ENCODE peak calls at places on chromosomes 2 and 18, in five cellular contexts. One of them, this sample, is unnamed.

GRCh38 chr18:23067236-23067635 is 68.0 kb upstream of the CABLES1 start:
- DNase-seq in HepG2: peak; percentile 12
- DNase-seq in K562: no peak
- DNase-seq in GM12878: no peak
- DNase-seq in SK-N-SH: no peak
- DNase-seq in this sample: no peak

GRCh38 chr2:73984203-73984921 is at the start of gene TET3:
- DNase-seq in HepG2: no peak
- DNase-seq in K562: peak; percentile 86
- DNase-seq in GM12878: no peak
- DNase-seq in SK-N-SH: peak; percentile 91
- DNase-seq in this sample: peak; percentile 53

GRCh38 chr2:12287220-12287751 is 429.4 kb upstream of the TRIB2 start:
- DNase-seq in HepG2: no peak
- DNase-seq in K562: no peak
- DNase-seq in GM12878: no peak
- DNase-seq in SK-N-SH: no peak
- DNase-seq in this sample: no peak

GRCh38 chr2:97267411-97268074 is 154.6 kb downstream of the ANKRD36 start:
- DNase-seq in HepG2: peak; percentile 1
- DNase-seq in K562: no peak
- DNase-seq in GM12878: no peak
- DNase-seq in SK-N-SH: no peak
- DNase-seq in this sample: no peak

GRCh38 chr2:8229546-8229986 is 452.3 kb upstream of the ID2 start:
- DNase-seq in HepG2: peak; percentile 28
- DNase-seq in K562: peak; percentile 46
- DNase-seq in GM12878: no peak
- DNase-seq in SK-N-SH: no peak
- DNase-seq in this sample: no peak

GRCh38 chr2:21643180-21643579 is 519.4 kb downstream of the TDRD15 start:
- DNase-seq in HepG2: no peak
- DNase-seq in K562: no peak
- DNase-seq in GM12878: no peak
- DNase-seq in SK-N-SH: no peak
- DNase-seq in this sample: no peak

GRCh38 chr2:176099159-176099736 is 347 bp upstream of the HOXD12 start:
- DNase-seq in HepG2: no peak
- DNase-seq in K562: no peak
- DNase-seq in GM12878: no peak
- DNase-seq in SK-N-SH: no peak
- DNase-seq in this sample: no peak

GRCh38 chr18:49859006-49859359 is 45.6 kb upstream of the ACAA2 start:
- DNase-seq in HepG2: no peak
- DNase-seq in K562: no peak
- DNase-seq in GM12878: no peak
- DNase-seq in SK-N-SH: no peak
- DNase-seq in this sample: no peak

GRCh38 chr18:61738488-61738887 is 154.3 kb downstream of the RNF152 start:
- DNase-seq in HepG2: no peak
- DNase-seq in K562: no peak
- DNase-seq in GM12878: no peak
- DNase-seq in SK-N-SH: no peak
- DNase-seq in this sample: no peak

GRCh38 chr2:65045651-65046050 is 10.6 kb upstream of the CEP68 start:
- DNase-seq in HepG2: no peak
- DNase-seq in K562: no peak
- DNase-seq in GM12878: no peak
- DNase-seq in SK-N-SH: no peak
- DNase-seq in this sample: no peak

GRCh38 chr18:35618703-35619102 is 37.2 kb downstream of the GALNT1 start:
- DNase-seq in HepG2: no peak
- DNase-seq in K562: no peak
- DNase-seq in GM12878: no peak
- DNase-seq in SK-N-SH: no peak
- DNase-seq in this sample: no peak

GRCh38 chr2:226890286-226890685 is 54.4 kb downstream of the RHBDD1 start:
- DNase-seq in HepG2: no peak
- DNase-seq in K562: no peak
- DNase-seq in GM12878: no peak
- DNase-seq in SK-N-SH: no peak
- DNase-seq in this sample: no peak

GRCh38 chr2:238237441-238237840 is 2.4 kb downstream of the HES6 start:
- DNase-seq in HepG2: no peak
- DNase-seq in K562: no peak
- DNase-seq in GM12878: no peak
- DNase-seq in SK-N-SH: no peak
- DNase-seq in this sample: no peak

GRCh38 chr2:136060401-136060940 is 57.5 kb downstream of the CXCR4 start:
- DNase-seq in HepG2: no peak
- DNase-seq in K562: no peak
- DNase-seq in GM12878: no peak
- DNase-seq in SK-N-SH: no peak
- DNase-seq in this sample: no peak

GRCh38 chr18:13608791-13609552 is 117.4 kb downstream of the FAM210A start:
- DNase-seq in HepG2: no peak
- DNase-seq in K562: no peak
- DNase-seq in GM12878: no peak
- DNase-seq in SK-N-SH: no peak
- DNase-seq in this sample: no peak

GRCh38 chr18:25228410-25228809 is 123.6 kb downstream of the ZNF521 start:
- DNase-seq in HepG2: no peak
- DNase-seq in K562: no peak
- DNase-seq in GM12878: no peak
- DNase-seq in SK-N-SH: no peak
- DNase-seq in this sample: no peak

GRCh38 chr2:197170137-197170682 is 140.4 kb downstream of the ANKRD44 start:
- DNase-seq in HepG2: no peak
- DNase-seq in K562: no peak
- DNase-seq in GM12878: no peak
- DNase-seq in SK-N-SH: no peak
- DNase-seq in this sample: no peak

GRCh38 chr2:226609361-226609760 is 190.3 kb downstream of the IRS1 start:
- DNase-seq in HepG2: no peak
- DNase-seq in K562: no peak
- DNase-seq in GM12878: no peak
- DNase-seq in SK-N-SH: no peak
- DNase-seq in this sample: no peak

GRCh38 chr2:47065343-47065742 is 89.8 kb downstream of the STPG4 start:
- DNase-seq in HepG2: no peak
- DNase-seq in K562: no peak
- DNase-seq in GM12878: no peak
- DNase-seq in SK-N-SH: no peak
- DNase-seq in this sample: no peak

GRCh38 chr18:59712311-59712710 is 15.1 kb upstream of the CCBE1 start:
- DNase-seq in HepG2: no peak
- DNase-seq in K562: no peak
- DNase-seq in GM12878: no peak
- DNase-seq in SK-N-SH: no peak
- DNase-seq in this sample: no peak

GRCh38 chr2:18971628-18972027 is 382.3 kb upstream of the NT5C1B start:
- DNase-seq in HepG2: no peak
- DNase-seq in K562: no peak
- DNase-seq in GM12878: no peak
- DNase-seq in SK-N-SH: no peak
- DNase-seq in this sample: no peak

GRCh38 chr2:39243469-39244123 is at the start of gene CDKL4:
- DNase-seq in HepG2: no peak
- DNase-seq in K562: no peak
- DNase-seq in GM12878: no peak
- DNase-seq in SK-N-SH: peak; percentile 91
- DNase-seq in this sample: no peak

GRCh38 chr2:130846686-130847375 is 10.1 kb downstream of the ARHGEF4 start:
- DNase-seq in HepG2: no peak
- DNase-seq in K562: no peak
- DNase-seq in GM12878: no peak
- DNase-seq in SK-N-SH: no peak
- DNase-seq in this sample: no peak

DNA sequence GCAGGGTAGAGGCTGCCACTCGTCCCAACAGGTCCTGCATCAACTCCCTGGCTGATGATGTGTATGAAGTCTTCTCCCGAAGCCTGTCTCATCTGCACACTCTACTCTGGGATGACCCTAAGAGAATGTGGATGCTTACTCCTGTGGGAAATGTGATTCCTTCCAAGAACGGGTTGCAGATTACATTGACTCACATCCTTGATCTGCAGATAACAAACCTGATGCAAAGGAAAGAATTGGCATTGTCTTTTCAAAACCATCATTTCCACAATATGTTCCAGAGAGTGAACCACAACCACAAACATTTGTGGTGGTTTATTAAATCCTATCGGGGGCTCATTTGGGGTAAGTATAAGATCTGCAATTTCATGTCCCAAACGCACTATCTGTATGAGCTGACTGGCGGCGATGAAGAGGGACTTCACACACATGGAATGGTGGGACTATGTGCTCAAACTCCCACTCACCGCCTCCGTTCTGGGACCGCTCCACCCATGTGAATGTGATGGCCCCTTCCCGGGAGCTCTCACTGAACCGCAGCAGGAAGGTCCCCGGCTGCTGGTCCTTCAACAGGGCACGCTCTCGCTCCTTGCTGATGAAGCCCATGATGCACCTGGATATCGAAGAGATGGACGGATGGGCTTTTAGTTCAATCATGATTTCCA is 35.5 kb downstream of the STAT1 start:
- DNase-seq in HepG2: no peak
- DNase-seq in K562: no peak
- DNase-seq in GM12878: no peak
- DNase-seq in SK-N-SH: no peak
- DNase-seq in this sample: no peak
- TF ChIP-seq FOXM1 in HepG2: no peak
- TF ChIP-seq FOXM1 in K562: no peak
- TF ChIP-seq FOXM1 in GM12878: no peak
- TF ChIP-seq FOXM1 in SK-N-SH: peak; percentile 80
- TF ChIP-seq FOXM1 in this sample: no peak

GRCh38 chr2:119735565-119735964 is 24.2 kb upstream of the PTPN4 start:
- DNase-seq in HepG2: no peak
- DNase-seq in K562: no peak
- DNase-seq in GM12878: no peak
- DNase-seq in SK-N-SH: no peak
- DNase-seq in this sample: no peak

GRCh38 chr2:119732451-119733164 is 27.1 kb upstream of the PTPN4 start:
- DNase-seq in HepG2: no peak
- DNase-seq in K562: no peak
- DNase-seq in GM12878: no peak
- DNase-seq in SK-N-SH: no peak
- DNase-seq in this sample: no peak

GRCh38 chr2:119732026-119732425 is 27.7 kb upstream of the PTPN4 start:
- DNase-seq in HepG2: no peak
- DNase-seq in K562: no peak
- DNase-seq in GM12878: no peak
- DNase-seq in SK-N-SH: no peak
- DNase-seq in this sample: no peak

GRCh38 chr2:119736021-119736420 is 23.7 kb upstream of the PTPN4 start:
- DNase-seq in HepG2: no peak
- DNase-seq in K562: no peak
- DNase-seq in GM12878: no peak
- DNase-seq in SK-N-SH: no peak
- DNase-seq in this sample: no peak

DNA sequence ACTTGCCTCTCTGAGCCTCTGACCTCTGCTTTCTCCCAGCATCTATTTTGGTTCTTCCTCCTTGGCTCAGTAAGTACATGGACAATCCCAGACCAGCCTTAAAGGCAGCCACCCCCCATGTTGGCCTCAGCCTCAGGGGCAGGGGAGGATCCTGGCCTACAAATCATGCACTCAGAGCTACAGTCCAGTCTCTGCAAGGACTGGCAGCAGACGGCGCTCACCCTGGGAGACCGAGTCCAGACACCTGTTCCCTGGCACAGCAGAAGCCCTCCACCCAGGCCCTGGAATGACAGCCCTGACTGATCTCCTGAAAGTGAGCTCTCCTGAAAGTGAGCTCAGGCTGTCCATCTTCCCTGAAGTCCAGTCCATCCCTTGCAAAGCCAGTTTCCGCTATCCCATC is 25.7 kb upstream of the PTPN4 start:
- DNase-seq in HepG2: no peak
- DNase-seq in K562: no peak
- DNase-seq in GM12878: no peak
- DNase-seq in SK-N-SH: no peak
- DNase-seq in this sample: no peak
- TF ChIP-seq FOXM1 in HepG2: no peak
- TF ChIP-seq FOXM1 in K562: no peak
- TF ChIP-seq FOXM1 in GM12878: no peak
- TF ChIP-seq FOXM1 in SK-N-SH: no peak
- TF ChIP-seq FOXM1 in this sample: no peak

DNA sequence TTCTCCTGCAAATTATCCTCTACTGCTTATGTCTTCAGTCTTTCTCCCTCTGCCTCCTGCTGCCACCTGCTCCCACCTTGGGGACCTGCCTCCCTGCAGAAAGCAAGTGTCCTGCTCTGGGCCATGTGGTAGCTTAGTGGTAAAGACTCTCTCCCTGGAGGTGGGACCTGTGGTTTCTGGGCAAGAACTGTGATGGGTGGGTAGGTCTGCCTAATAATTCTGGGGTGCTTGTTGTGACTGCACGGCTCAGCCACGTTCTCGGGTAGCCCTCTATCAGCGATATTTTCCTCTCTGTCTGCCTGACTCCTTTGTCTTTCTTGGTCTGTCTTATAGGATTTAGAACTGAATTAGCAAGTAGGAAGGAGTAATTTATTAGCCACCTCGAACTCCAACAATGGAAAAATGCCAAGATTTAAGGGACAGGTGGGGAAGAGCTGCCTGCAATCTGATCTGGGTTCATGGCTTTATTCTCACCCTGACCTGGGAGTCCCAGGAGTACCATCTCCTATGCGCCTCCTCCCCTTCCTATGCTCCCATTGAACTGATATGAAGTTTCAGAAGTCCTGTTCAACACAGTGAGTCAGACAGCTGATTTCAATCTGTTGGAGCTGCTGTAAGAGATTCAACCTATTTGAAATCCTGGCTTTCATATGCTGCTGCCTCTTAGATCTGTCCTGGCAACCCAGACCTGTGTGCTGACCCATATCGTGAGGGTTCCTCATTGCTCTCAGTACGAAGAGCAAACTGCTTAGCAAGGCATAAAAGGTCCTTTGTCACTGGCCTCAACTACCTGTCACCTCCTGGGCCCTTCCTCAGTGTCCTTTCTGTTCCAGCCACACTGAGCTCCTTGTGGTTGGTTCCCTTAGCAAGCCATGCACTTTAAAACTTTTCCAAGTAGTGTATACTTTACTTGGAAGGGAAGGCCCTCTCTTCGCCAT is 16.1 kb upstream of the CD28 start:
- DNase-seq in HepG2: no peak
- DNase-seq in K562: no peak
- DNase-seq in GM12878: no peak
- DNase-seq in SK-N-SH: no peak
- DNase-seq in this sample: no peak
- TF ChIP-seq FOXM1 in HepG2: no peak
- TF ChIP-seq FOXM1 in K562: no peak
- TF ChIP-seq FOXM1 in GM12878: no peak
- TF ChIP-seq FOXM1 in SK-N-SH: no peak
- TF ChIP-seq FOXM1 in this sample: no peak

DNA sequence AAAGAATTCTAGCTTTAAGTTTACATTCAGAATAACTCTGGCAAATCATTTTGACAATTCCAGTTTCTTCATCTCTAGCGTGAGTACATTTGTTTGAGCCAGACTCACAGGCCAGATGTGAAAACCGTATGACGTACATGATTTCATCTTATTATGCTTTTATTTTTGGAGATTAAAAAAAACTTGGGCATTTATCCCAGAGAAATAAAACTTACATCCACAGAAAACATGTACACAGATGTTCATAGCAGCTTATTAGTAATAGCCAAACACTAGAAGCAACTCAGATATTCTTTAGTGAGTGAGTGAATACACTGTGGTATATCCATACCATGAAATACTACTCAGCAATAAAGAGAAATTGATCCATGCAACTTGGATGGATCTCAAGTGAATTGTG is 71.5 kb downstream of the MAIP1 start:
- DNase-seq in HepG2: no peak
- DNase-seq in K562: no peak
- DNase-seq in GM12878: no peak
- DNase-seq in SK-N-SH: no peak
- DNase-seq in this sample: no peak
- TF ChIP-seq FOXM1 in HepG2: no peak
- TF ChIP-seq FOXM1 in K562: no peak
- TF ChIP-seq FOXM1 in GM12878: no peak
- TF ChIP-seq FOXM1 in SK-N-SH: no peak
- TF ChIP-seq FOXM1 in this sample: no peak